ENCODE peak calls at places on chromosomes 6 and 20, in ten cellular contexts. B, Y, A, C, D, O, V, U, Z and K are unnamed samples. For H3K4me1, the result is how much of the 10 kb centered on the place peaks cover.

GRCh38 chr6:116176596-116176995 is 50.7 kb upstream of the COL10A1 start:
- DNase-seq in B (no peak), Y (no peak), A (no peak), C (no peak), D (no peak), O (no peak), V (no peak), U (no peak), Z (no peak), K (no peak)

GRCh38 chr6:3157151-3157933 is at the start of gene TUBB2A:
- DNase-seq in B (peak), Y (peak), A (peak), C (peak), D (peak), O (peak), V (no peak), U (peak), Z (peak), K (no peak)

GRCh38 chr20:58570181-58570859 is 55.1 kb upstream of the APCDD1L start:
- DNase-seq in B (no peak), Y (no peak), A (no peak), C (no peak), D (no peak), O (no peak), V (no peak), U (no peak), Z (no peak), K (no peak)

GRCh38 chr20:18019068-18019467 is 38.6 kb downstream of the OVOL2 start:
- DNase-seq in B (peak), Y (no peak), A (no peak), C (no peak), D (no peak), O (no peak), V (no peak), U (no peak), Z (no peak), K (no peak)

GRCh38 chr6:129923520-129923919 is 62.4 kb upstream of the TMEM244 start:
- DNase-seq in B (no peak), Y (no peak), A (no peak), C (no peak), D (no peak), O (no peak), V (no peak), U (no peak), Z (no peak), K (no peak)

GRCh38 chr20:1330075-1330830 is 1.3 kb upstream of the SDCBP2 start:
- DNase-seq in B (peak), Y (peak), A (no peak), C (peak), D (peak), O (no peak), V (peak), U (peak), Z (no peak), K (no peak)

GRCh38 chr20:5569021-5569420 is 181.2 kb upstream of the SHLD1 start:
- DNase-seq in B (peak), Y (no peak), A (no peak), C (no peak), D (no peak), O (peak), V (no peak), U (no peak), Z (peak), K (no peak)

GRCh38 chr6:120844084-120844483 is 490.2 kb downstream of the TBC1D32 start:
- DNase-seq in B (no peak), Y (no peak), A (no peak), C (no peak), D (no peak), O (no peak), V (no peak), U (no peak), Z (no peak), K (no peak)

GRCh38 chr6:109440325-109441068 is at the start of the genes PPIL6 and SMPD2:
- DNase-seq in B (peak), Y (peak), A (peak), C (peak), D (peak), O (peak), V (no peak), U (peak), Z (peak), K (no peak)

GRCh38 chr20:59269396-59270025 is 30.9 kb upstream of the EDN3 start:
- DNase-seq in B (no peak), Y (no peak), A (no peak), C (no peak), D (no peak), O (no peak), V (no peak), U (no peak), Z (no peak), K (no peak)

GRCh38 chr6:17165383-17165782 is 63.5 kb downstream of the STMND1 start:
- DNase-seq in B (peak), Y (no peak), A (no peak), C (no peak), D (no peak), O (no peak), V (no peak), U (no peak), Z (no peak), K (no peak)

GRCh38 chr6:50816115-50816675 is 2.5 kb upstream of the TFAP2B start:
- DNase-seq in B (peak), Y (peak), A (peak), C (peak), D (peak), O (peak), V (no peak), U (peak), Z (peak), K (no peak)

GRCh38 chr6:79338493-79338892 is 104.0 kb upstream of the HMGN3 start:
- DNase-seq in B (no peak), Y (no peak), A (no peak), C (no peak), D (no peak), O (no peak), V (no peak), U (no peak), Z (no peak), K (no peak)

GRCh38 chr6:20408851-20409250 is 7.2 kb downstream of the E2F3 start:
- DNase-seq in B (no peak), Y (no peak), A (no peak), C (no peak), D (no peak), O (no peak), V (no peak), U (no peak), Z (no peak), K (no peak)

GRCh38 chr20:47164076-47164634 is 192.3 kb downstream of the ZMYND8 start:
- DNase-seq in B (no peak), Y (no peak), A (no peak), C (no peak), D (no peak), O (no peak), V (no peak), U (no peak), Z (no peak), K (no peak)

GRCh38 chr20:44133424-44133823 is 53.6 kb downstream of the JPH2 start:
- DNase-seq in B (no peak), Y (peak), A (no peak), C (no peak), D (peak), O (no peak), V (no peak), U (no peak), Z (no peak), K (no peak)

GRCh38 chr6:166957087-166957804 is 896 bp upstream of the RNASET2 start:
- DNase-seq in B (no peak), Y (peak), A (peak), C (peak), D (peak), O (peak), V (no peak), U (peak), Z (no peak), K (no peak)

GRCh38 chr6:164453835-164454234 is 855.6 kb downstream of the C6orf118 start:
- DNase-seq in B (no peak), Y (no peak), A (no peak), C (no peak), D (no peak), O (no peak), V (no peak), U (no peak), Z (no peak), K (no peak)

GRCh38 chr6:164455835-164456234 is 853.6 kb downstream of the C6orf118 start:
- DNase-seq in B (peak), Y (no peak), A (no peak), C (no peak), D (no peak), O (no peak), V (no peak), U (no peak), Z (no peak), K (no peak)
- H3K4me1 ChIP-seq in B (under half), Y (under half), A (under half), C (under half), D (under half), O (under half), V (under half), U (under half), Z (under half), K (under half)

DNA sequence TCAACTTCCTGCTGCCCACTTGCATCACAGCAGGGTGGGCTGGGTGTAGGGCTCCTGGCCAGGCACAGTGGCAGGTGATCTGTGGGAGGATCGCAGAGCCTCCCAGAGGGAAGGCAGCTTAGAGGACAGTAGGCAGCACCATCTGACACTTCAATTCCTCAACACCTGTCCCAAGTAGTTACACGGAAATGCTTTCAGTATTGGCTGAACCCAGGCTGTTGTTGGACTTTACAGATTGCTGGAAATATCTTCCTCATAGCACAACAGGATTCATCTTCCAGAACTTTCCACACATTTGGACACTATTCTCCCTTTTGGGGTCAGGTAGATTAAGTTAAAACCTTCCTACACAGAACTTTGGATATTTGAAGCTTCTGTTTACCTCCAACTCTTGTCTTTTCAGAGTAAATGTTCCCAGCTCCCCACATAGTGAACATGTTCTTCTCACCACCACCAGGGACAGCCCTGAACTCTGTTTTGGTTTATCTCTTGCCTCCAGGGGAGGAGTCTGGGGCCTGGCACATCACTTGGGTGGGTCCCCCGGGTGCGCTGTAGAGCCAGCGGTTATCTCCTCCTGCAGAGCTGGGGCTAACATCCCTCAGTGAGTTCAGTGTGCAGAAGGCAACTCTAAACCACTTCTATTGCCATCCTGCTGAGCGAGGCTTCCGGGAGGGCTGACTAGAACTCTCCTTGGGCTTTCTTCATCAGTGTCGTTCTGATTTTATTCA is 3.5 kb upstream of the SLC22A2 start:
- DNase-seq in B (no peak), Y (no peak), A (no peak), C (no peak), D (no peak), O (no peak), V (no peak), U (no peak), Z (no peak), K (no peak)
- TF ChIP-seq CTCF in B (peak), Y (no peak), A (no peak), C (no peak), D (no peak), O (no peak), V (no peak), U (no peak), Z (peak), K (no peak)

GRCh38 chr6:169101036-169101805 is 152.4 kb downstream of the THBS2 start:
- DNase-seq in B (no peak), Y (no peak), A (no peak), C (no peak), D (no peak), O (no peak), V (no peak), U (no peak), Z (no peak), K (no peak)
- H3K4me1 ChIP-seq in B (under half), Y (under half), A (under half), C (under half), D (under half), O (under half), V (under half), U (under half), Z (under half), K (under half)

GRCh38 chr6:154343473-154344308 is 12.9 kb downstream of the IPCEF1 start:
- DNase-seq in B (no peak), Y (no peak), A (no peak), C (peak), D (peak), O (peak), V (no peak), U (peak), Z (peak), K (no peak)
- TF ChIP-seq CTCF in B (peak), Y (no peak), A (no peak), C (peak), D (no peak), O (peak), V (no peak), U (no peak), Z (peak), K (no peak)

DNA sequence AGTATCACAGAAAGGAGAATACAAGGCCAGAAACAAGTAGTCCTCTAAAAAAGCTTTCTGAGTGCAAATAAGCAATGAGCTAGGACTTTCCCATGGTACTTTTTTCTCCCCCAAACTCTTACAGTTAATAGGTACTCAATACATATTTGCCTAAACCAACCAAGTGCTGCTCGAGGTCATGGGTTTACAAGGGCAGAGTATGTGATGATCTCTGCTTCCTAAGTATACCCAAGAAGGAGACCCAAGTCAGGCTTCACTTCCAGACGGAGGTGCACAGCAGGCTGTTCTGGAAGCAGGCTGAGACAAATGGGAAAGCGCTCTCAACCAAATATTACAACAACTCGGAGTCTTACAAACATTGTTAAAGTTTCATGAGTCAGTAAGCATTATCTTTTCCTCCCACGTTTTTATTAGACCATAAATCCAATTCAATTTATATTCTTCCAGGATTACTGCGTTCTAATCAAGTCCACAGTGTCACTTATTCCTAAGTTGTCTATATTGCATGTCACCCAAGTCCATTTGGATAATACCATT is 8.1 kb downstream of the FYN start:
- DNase-seq in B (no peak), Y (no peak), A (no peak), C (no peak), D (no peak), O (no peak), V (no peak), U (no peak), Z (no peak), K (no peak)
- H3K4me1 ChIP-seq in B (under half), Y (under half), A (under half), C (under half), D (under half), O (under half), V (under half), U (under half), Z (under half), K (under half)

GRCh38 chr6:68339488-68339887 is 295.6 kb upstream of the ADGRB3 start:
- DNase-seq in B (no peak), Y (no peak), A (no peak), C (no peak), D (no peak), O (no peak), V (no peak), U (no peak), Z (no peak), K (no peak)

GRCh38 chr6:68343901-68344300 is 291.2 kb upstream of the ADGRB3 start:
- DNase-seq in B (no peak), Y (no peak), A (no peak), C (no peak), D (no peak), O (no peak), V (no peak), U (no peak), Z (no peak), K (no peak)
- TF ChIP-seq CTCF in B (no peak), Y (peak), A (peak), C (no peak), D (peak), O (no peak), V (peak), U (no peak), Z (peak), K (no peak)

GRCh38 chr20:49583343-49583668 is 15.4 kb upstream of the PTGIS start:
- DNase-seq in B (no peak), Y (no peak), A (no peak), C (no peak), D (no peak), O (no peak), V (no peak), U (no peak), Z (no peak), K (no peak)

GRCh38 chr20:49585585-49586245 is 17.8 kb upstream of the PTGIS start:
- DNase-seq in B (no peak), Y (no peak), A (no peak), C (no peak), D (no peak), O (no peak), V (no peak), U (no peak), Z (no peak), K (no peak)

GRCh38 chr20:49582413-49583334 is 14.7 kb upstream of the PTGIS start:
- DNase-seq in B (no peak), Y (no peak), A (no peak), C (no peak), D (no peak), O (no peak), V (no peak), U (no peak), Z (no peak), K (no peak)

GRCh38 chr20:49583669-49584417 is 15.9 kb upstream of the PTGIS start:
- DNase-seq in B (peak), Y (peak), A (peak), C (peak), D (peak), O (peak), V (no peak), U (peak), Z (no peak), K (no peak)

DNA sequence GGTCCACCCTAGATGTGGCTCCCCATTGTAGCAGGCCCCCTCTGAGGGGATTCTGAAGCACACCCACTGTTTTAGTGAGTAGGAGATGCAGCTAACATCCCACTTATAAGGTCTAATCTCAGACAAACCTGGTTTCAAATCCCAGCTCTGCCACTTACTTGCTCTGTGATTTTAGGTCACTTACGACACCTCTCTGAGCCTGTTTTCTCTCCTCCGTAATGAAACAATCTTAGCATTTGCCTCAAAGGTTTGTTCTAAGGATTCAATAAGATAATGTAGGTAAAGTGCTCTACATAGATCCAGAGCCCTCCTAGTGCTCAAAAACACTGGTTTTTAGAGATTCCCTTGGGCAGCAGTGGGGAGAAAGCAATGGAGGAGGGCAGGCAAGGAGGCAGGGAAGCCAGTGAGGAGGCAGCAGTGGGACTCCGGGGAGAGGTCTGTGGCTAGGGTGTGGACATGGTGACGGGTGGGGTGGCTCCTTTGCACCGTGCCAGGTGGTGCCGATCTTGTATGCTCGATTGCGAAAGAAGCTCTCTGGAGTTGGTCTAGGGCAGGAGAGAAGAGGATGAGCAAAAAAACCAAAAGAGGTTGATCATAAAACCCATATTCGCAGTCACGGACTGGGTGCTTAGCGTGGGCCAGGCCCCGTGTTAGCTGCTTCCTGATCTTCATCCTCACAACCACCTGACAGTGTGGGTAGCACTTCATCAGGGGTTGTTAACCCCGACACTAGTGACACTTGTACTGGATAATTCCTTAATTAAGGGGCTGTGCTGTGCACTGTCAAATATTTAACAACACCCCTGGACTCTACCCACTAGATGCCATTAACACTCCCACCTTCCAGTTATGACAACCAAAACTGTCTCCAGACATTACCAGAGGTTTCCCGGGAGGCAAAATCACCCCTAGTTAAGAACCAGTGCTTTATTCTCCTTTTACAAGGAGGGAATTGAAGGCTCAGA is 16.8 kb upstream of the PTGIS start:
- DNase-seq in B (no peak), Y (no peak), A (peak), C (no peak), D (no peak), O (no peak), V (no peak), U (peak), Z (no peak), K (no peak)
- H3K4me1 ChIP-seq in B (half or more), Y (under half), A (under half), C (under half), D (under half), O (under half), V (under half), U (half or more), Z (under half), K (half or more)

GRCh38 chr6:13450628-13451027 is 36.8 kb downstream of the GFOD1 start:
- DNase-seq in B (no peak), Y (no peak), A (no peak), C (no peak), D (no peak), O (no peak), V (no peak), U (no peak), Z (no peak), K (no peak)

GRCh38 chr6:13451181-13451700 is 36.2 kb downstream of the GFOD1 start:
- DNase-seq in B (no peak), Y (no peak), A (no peak), C (no peak), D (no peak), O (no peak), V (no peak), U (no peak), Z (no peak), K (no peak)

GRCh38 chr6:13453771-13454251 is 33.6 kb downstream of the GFOD1 start:
- DNase-seq in B (no peak), Y (no peak), A (no peak), C (no peak), D (no peak), O (no peak), V (peak), U (no peak), Z (peak), K (no peak)

GRCh38 chr6:13453172-13453552 is 34.2 kb downstream of the GFOD1 start:
- DNase-seq in B (no peak), Y (no peak), A (no peak), C (no peak), D (no peak), O (no peak), V (no peak), U (no peak), Z (no peak), K (no peak)

GRCh38 chr6:13452346-13453171 is 34.8 kb downstream of the GFOD1 start:
- DNase-seq in B (no peak), Y (peak), A (no peak), C (no peak), D (no peak), O (no peak), V (no peak), U (no peak), Z (no peak), K (no peak)
- TF ChIP-seq CTCF in B (no peak), Y (no peak), A (no peak), C (no peak), D (no peak), O (no peak), V (no peak), U (no peak), Z (no peak), K (no peak)